ENCODE peak calls at places on chromosomes 11 and 22, in six cellular contexts. L, E, B, P, N and V are unnamed samples.

GRCh38 chr11:86547727-86548126 is 124.7 kb downstream of the ME3 start:
- DNase-seq in N (no peak), E (no peak), P (no peak), B (no peak), L (no peak), V (no peak)

GRCh38 chr22:32971252-32971651 is 86.9 kb downstream of the SYN3 start:
- DNase-seq in N (no peak), E (no peak), L (no peak), P (no peak), B (no peak), V (no peak)

GRCh38 chr11:376531-377173 is 7.4 kb downstream of the B4GALNT4 start:
- DNase-seq in B (no peak), L (no peak), N (no peak), E (no peak), P (no peak), V (no peak)

GRCh38 chr11:107370390-107370789 is 87.2 kb downstream of the CWF19L2 start:
- DNase-seq in P (no peak), B (no peak), L (no peak), N (no peak), E (no peak), V (no peak)

GRCh38 chr11:66855574-66856495 is 1.0 kb upstream of the LRFN4 start:
- DNase-seq in L (peak; percentile 95), E (peak; percentile 98), N (peak; percentile 93), B (peak; percentile 96), P (peak; percentile 90), V (peak; percentile 94)

GRCh38 chr22:37032535-37033460 is 13.3 kb downstream of the MPST start:
- DNase-seq in E (no peak), N (peak; percentile 87), P (peak; percentile 85), B (peak; percentile 87), L (no peak), V (no peak)

GRCh38 chr11:58968251-58968711 is 29.0 kb downstream of the GLYATL1 start:
- DNase-seq in L (no peak), P (peak; percentile 29), E (no peak), B (no peak), N (no peak), V (no peak)

GRCh38 chr11:35487532-35488078 is 37.8 kb downstream of the PAMR1 start:
- DNase-seq in B (peak; percentile 33), E (no peak), N (no peak), P (no peak), L (no peak), V (peak; percentile 30)

GRCh38 chr22:39215430-39216142 is 29.2 kb downstream of the PDGFB start:
- DNase-seq in B (no peak), P (no peak), E (peak; percentile 52), N (peak; percentile 36), L (peak; percentile 60), V (no peak)

GRCh38 chr22:37802310-37803194 is 5.2 kb upstream of the GCAT start:
- DNase-seq in P (peak; percentile 64), N (no peak), E (peak; percentile 53), B (peak; percentile 76), L (no peak), V (peak; percentile 68)

GRCh38 chr11:83284501-83285051 is 1.6 kb downstream of the CCDC90B start:
- DNase-seq in P (no peak), N (no peak), L (no peak), B (peak; percentile 11), E (no peak), V (no peak)

GRCh38 chr22:16970446-16970845 is 37.6 kb downstream of the GAB4 start:
- DNase-seq in P (no peak), E (no peak), B (peak; percentile 12), L (no peak), N (no peak), V (no peak)

GRCh38 chr11:71084306-71085012 is 167.9 kb downstream of the SHANK2 start:
- DNase-seq in B (no peak), N (no peak), L (no peak), E (no peak), P (no peak), V (no peak)

GRCh38 chr11:38491986-38492385 is 1894.0 kb upstream of the RAG2 start:
- DNase-seq in E (no peak), N (no peak), L (no peak), P (no peak), B (no peak), V (no peak)

GRCh38 chr22:46386312-46386711 is 50.8 kb downstream of the TRMU start:
- DNase-seq in E (no peak), L (no peak), B (no peak), N (no peak), P (no peak), V (no peak)

GRCh38 chr11:64619811-64620285 is 28.8 kb downstream of the SLC22A12 start:
- DNase-seq in P (peak; percentile 37), B (peak; percentile 92), N (no peak), E (peak; percentile 69), L (no peak), V (peak; percentile 86)

GRCh38 chr22:26416670-26417270 is 12.3 kb upstream of the ASPHD2 start:
- DNase-seq in N (no peak), P (no peak), L (no peak), B (no peak), E (no peak), V (no peak)

GRCh38 chr11:65777821-65778361 is 2.9 kb downstream of the AP5B1 start:
- DNase-seq in B (no peak), E (no peak), L (peak; percentile 76), N (no peak), P (no peak), V (no peak)

GRCh38 chr11:91136631-91137030 is 913.8 kb upstream of the CHORDC1 start:
- DNase-seq in N (no peak), E (no peak), L (no peak), B (peak; percentile 24), P (no peak), V (no peak)

GRCh38 chr11:119797736-119798135 is 68.7 kb upstream of the NECTIN1 start:
- DNase-seq in E (no peak), P (no peak), L (no peak), N (no peak), B (no peak), V (no peak)

GRCh38 chr22:32880906-32881596 is 79.5 kb downstream of the TIMP3 start:
- DNase-seq in L (no peak), E (peak; percentile 87), N (no peak), B (peak; percentile 23), P (peak; percentile 58), V (peak; percentile 93)

GRCh38 chr11:113695207-113695606 is 10.9 kb downstream of the TMPRSS5 start:
- DNase-seq in E (no peak), P (no peak), B (no peak), N (no peak), L (no peak), V (no peak)

GRCh38 chr11:102523887-102524286 is 6.7 kb downstream of the MMP7 start:
- DNase-seq in B (no peak), P (no peak), N (no peak), L (no peak), E (no peak), V (no peak)

GRCh38 chr11:102527701-102528100 is 2.8 kb downstream of the MMP7 start:
- DNase-seq in E (no peak), B (no peak), P (no peak), L (no peak), N (no peak), V (no peak)

GRCh38 chr11:102527041-102527440 is 3.5 kb downstream of the MMP7 start:
- DNase-seq in B (no peak), L (no peak), E (no peak), N (no peak), P (no peak), V (no peak)

GRCh38 chr11:102530558-102530957 is at the start of gene MMP7:
- DNase-seq in L (no peak), N (peak; percentile 46), P (no peak), B (peak; percentile 55), E (no peak), V (no peak)

GRCh38 chr11:102528618-102529017 is 1.9 kb downstream of the MMP7 start:
- DNase-seq in L (no peak), P (no peak), N (no peak), E (no peak), B (no peak), V (no peak)
- TF ChIP-seq POLR2A in L (no peak), P (no peak), N (no peak), E (no peak), B (no peak), V (no peak)

DNA sequence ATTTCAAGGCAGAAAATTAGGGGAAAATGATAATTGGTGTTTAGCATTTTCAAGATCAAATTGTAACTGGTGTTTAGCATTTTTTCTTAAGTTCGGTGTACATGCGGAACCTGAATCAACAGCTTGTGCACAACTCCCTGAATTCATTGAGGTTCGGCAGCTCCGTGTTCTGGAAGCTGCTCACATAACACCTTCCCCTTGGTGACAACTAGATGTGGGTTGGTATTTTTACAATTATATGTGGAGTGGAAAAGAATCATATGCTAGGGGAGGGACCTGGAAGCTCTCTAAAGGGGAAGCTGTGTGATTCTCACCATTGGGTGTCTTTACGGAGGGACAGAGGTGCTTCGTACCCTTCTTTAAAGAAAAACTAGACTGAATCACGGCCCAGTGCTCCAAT is 199.0 kb upstream of the MTNR1B start:
- DNase-seq in N (no peak), E (no peak), P (no peak), B (no peak), L (no peak), V (no peak)
- H3K4me3 ChIP-seq in N (no peak overlapping the region), E (no peak overlapping the region), P (no peak overlapping the region), B (no peak overlapping the region), L (no peak overlapping the region), V (no peak overlapping the region)

DNA sequence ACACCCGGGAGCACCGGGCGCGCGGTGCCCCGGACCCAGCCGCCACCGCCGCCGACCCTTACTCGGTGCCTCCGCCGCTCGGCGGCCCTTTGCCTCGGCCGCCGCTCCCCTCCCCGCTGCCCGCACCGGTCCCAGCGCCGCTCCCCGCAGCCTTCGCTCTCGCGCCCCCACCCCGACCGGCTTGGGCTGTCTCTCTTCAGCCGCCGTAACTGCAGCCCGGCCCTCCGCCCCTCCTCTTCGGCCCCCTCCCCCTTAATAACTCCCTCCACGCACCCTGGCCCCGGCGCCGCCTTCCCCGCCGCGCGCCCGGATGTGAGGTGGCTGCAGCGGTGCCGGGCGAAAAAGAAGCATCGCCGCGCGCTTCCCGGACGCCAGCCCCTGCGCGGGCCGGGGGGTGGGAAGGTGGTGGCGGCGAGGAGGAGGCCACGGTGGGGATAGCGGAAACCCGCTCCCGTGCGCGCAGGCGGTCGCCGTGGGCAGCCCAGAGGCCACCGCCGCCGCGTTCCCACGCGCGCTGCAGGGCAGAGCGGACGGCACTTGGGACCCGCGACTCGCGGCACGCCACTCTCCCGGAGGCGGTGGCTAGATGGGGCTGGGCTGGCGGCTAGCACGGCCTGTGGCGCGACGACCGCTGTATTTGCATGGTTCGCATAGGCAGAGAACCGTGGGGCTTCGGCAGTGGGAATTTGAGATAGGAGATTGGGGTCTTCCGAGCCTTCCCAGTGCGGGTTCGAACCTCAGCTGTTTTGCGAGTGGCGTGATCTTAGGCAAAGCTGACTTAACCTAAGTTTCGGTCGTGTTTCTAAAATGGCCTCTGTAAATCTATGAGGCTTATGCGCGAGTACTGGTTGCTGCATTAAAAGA is at the start of gene EIF4ENIF1:
- DNase-seq in P (peak; percentile 90), B (peak; percentile 93), N (peak; percentile 62), E (peak; percentile 90), L (peak; percentile 91), V (peak; percentile 92)
- TF ChIP-seq POLR2A in P (peak; percentile 75), B (peak; percentile 18), N (peak; percentile 43), E (peak; percentile 75), L (no peak), V (peak; percentile 80)

DNA sequence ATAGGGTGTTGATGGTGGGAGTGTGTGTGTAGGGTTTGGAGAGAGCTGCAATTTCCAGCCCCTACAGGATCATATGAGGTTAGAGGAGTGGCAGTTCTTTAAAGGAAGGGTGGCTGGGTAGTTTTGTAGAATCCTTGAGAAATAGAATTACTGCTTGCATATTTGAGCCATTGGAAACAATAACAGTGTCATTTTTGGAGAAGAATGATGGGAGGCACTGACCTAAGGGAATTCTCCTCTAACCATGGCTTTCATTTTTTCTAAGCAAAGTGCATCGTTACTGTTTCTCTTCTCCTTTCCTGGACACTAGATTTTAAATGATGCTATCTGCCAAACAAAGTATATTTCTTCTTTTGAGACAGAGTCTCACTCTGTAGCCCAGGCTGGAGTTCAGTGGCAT is 66.9 kb upstream of the RRM1 start:
- DNase-seq in P (no peak), E (no peak), N (no peak), L (no peak), B (no peak), V (no peak)
- H3K4me3 ChIP-seq in P (no peak overlapping the region), E (no peak overlapping the region), N (no peak overlapping the region), L (no peak overlapping the region), B (no peak overlapping the region), V (no peak overlapping the region)